ENCODE peak calls at places on chromosomes 2 and 18, in five cellular contexts. One of them, this sample, is unnamed.

GRCh38 chr2:106536490-106536889 is 49.3 kb downstream of the CD8B2 start:
- DNase-seq in A549: no peak
- DNase-seq in fibroblast of lung: no peak
- DNase-seq in astrocyte of the spinal cord: no peak
- DNase-seq in kidney epithelial cell: no peak
- DNase-seq in this sample: no peak

GRCh38 chr2:130915595-130916437 is 79.1 kb downstream of the ARHGEF4 start:
- DNase-seq in astrocyte of the spinal cord: no peak
- DNase-seq in kidney epithelial cell: no peak
- DNase-seq in A549: no peak
- DNase-seq in fibroblast of lung: no peak
- DNase-seq in this sample: no peak

GRCh38 chr2:197152451-197153228 is 157.9 kb downstream of the ANKRD44 start:
- DNase-seq in astrocyte of the spinal cord: peak; percentile 55
- DNase-seq in A549: peak; percentile 19
- DNase-seq in fibroblast of lung: peak; percentile 67
- DNase-seq in kidney epithelial cell: no peak
- DNase-seq in this sample: no peak

GRCh38 chr2:152054593-152054992 is 44.3 kb downstream of the CACNB4 start:
- DNase-seq in A549: no peak
- DNase-seq in fibroblast of lung: peak; percentile 95
- DNase-seq in kidney epithelial cell: no peak
- DNase-seq in astrocyte of the spinal cord: peak; percentile 74
- DNase-seq in this sample: peak; percentile 36

GRCh38 chr18:36899289-36899688 is 70.4 kb downstream of the KIAA1328 start:
- DNase-seq in A549: peak; percentile 55
- DNase-seq in kidney epithelial cell: no peak
- DNase-seq in fibroblast of lung: no peak
- DNase-seq in astrocyte of the spinal cord: peak; percentile 9
- DNase-seq in this sample: no peak

GRCh38 chr18:52536039-52536438 is 196.0 kb downstream of the DCC start:
- DNase-seq in A549: no peak
- DNase-seq in astrocyte of the spinal cord: no peak
- DNase-seq in kidney epithelial cell: no peak
- DNase-seq in fibroblast of lung: no peak
- DNase-seq in this sample: no peak

GRCh38 chr2:241568738-241569137 is 10.2 kb downstream of the BOK start:
- DNase-seq in A549: no peak
- DNase-seq in fibroblast of lung: no peak
- DNase-seq in kidney epithelial cell: no peak
- DNase-seq in astrocyte of the spinal cord: no peak
- DNase-seq in this sample: no peak

GRCh38 chr18:42182728-42183700 is 228.0 kb downstream of the PIK3C3 start:
- DNase-seq in fibroblast of lung: peak; percentile 87
- DNase-seq in kidney epithelial cell: no peak
- DNase-seq in astrocyte of the spinal cord: peak; percentile 56
- DNase-seq in A549: no peak
- DNase-seq in this sample: no peak

GRCh38 chr2:141601511-141602152 is 529.2 kb downstream of the LRP1B start:
- DNase-seq in fibroblast of lung: no peak
- DNase-seq in A549: no peak
- DNase-seq in kidney epithelial cell: no peak
- DNase-seq in astrocyte of the spinal cord: no peak
- DNase-seq in this sample: no peak

GRCh38 chr2:71609441-71609840 is 156.1 kb downstream of the DYSF start:
- DNase-seq in A549: no peak
- DNase-seq in kidney epithelial cell: no peak
- DNase-seq in astrocyte of the spinal cord: no peak
- DNase-seq in fibroblast of lung: peak; percentile 51
- DNase-seq in this sample: no peak

GRCh38 chr2:235496239-235496621 is 2.4 kb downstream of the AGAP1 start:
- DNase-seq in astrocyte of the spinal cord: no peak
- DNase-seq in fibroblast of lung: peak; percentile 42
- DNase-seq in A549: peak; percentile 48
- DNase-seq in kidney epithelial cell: no peak
- DNase-seq in this sample: peak; percentile 25

GRCh38 chr2:84395819-84396218 is 63.3 kb downstream of the SUCLG1 start:
- DNase-seq in A549: no peak
- DNase-seq in astrocyte of the spinal cord: peak; percentile 32
- DNase-seq in fibroblast of lung: peak; percentile 76
- DNase-seq in kidney epithelial cell: no peak
- DNase-seq in this sample: no peak

GRCh38 chr2:31945572-31945935 is 65.3 kb downstream of the MEMO1 start:
- DNase-seq in astrocyte of the spinal cord: no peak
- DNase-seq in kidney epithelial cell: no peak
- DNase-seq in fibroblast of lung: peak; percentile 51
- DNase-seq in A549: no peak
- DNase-seq in this sample: no peak

GRCh38 chr2:48540237-48540935 is 10.4 kb downstream of the STON1 start:
- DNase-seq in astrocyte of the spinal cord: no peak
- DNase-seq in fibroblast of lung: no peak
- DNase-seq in A549: no peak
- DNase-seq in kidney epithelial cell: no peak
- DNase-seq in this sample: no peak

GRCh38 chr2:145623136-145623535 is 1103.2 kb upstream of the ZEB2 start:
- DNase-seq in A549: no peak
- DNase-seq in kidney epithelial cell: peak; percentile 16
- DNase-seq in fibroblast of lung: peak; percentile 91
- DNase-seq in astrocyte of the spinal cord: peak; percentile 86
- DNase-seq in this sample: no peak

GRCh38 chr2:155256803-155257202 is 558.3 kb downstream of the KCNJ3 start:
- DNase-seq in fibroblast of lung: no peak
- DNase-seq in astrocyte of the spinal cord: no peak
- DNase-seq in A549: peak; percentile 9
- DNase-seq in kidney epithelial cell: no peak
- DNase-seq in this sample: no peak

GRCh38 chr2:19607931-19608762 is 249.7 kb upstream of the OSR1 start:
- DNase-seq in fibroblast of lung: peak; percentile 90
- DNase-seq in astrocyte of the spinal cord: peak; percentile 89
- DNase-seq in kidney epithelial cell: peak; percentile 61
- DNase-seq in A549: peak; percentile 79
- DNase-seq in this sample: peak; percentile 44

GRCh38 chr2:113077921-113078320 is 10.2 kb downstream of the IL1F10 start:
- DNase-seq in A549: peak; percentile 18
- DNase-seq in fibroblast of lung: peak; percentile 45
- DNase-seq in astrocyte of the spinal cord: no peak
- DNase-seq in kidney epithelial cell: peak; percentile 23
- DNase-seq in this sample: peak; percentile 81

GRCh38 chr2:178241852-178242551 is 47.7 kb downstream of the OSBPL6 start:
- DNase-seq in kidney epithelial cell: peak; percentile 81
- DNase-seq in A549: peak; percentile 86
- DNase-seq in fibroblast of lung: peak; percentile 95
- DNase-seq in astrocyte of the spinal cord: peak; percentile 95
- DNase-seq in this sample: peak; percentile 77

GRCh38 chr2:66578067-66578852 is 143.3 kb downstream of the MEIS1 start:
- DNase-seq in A549: no peak
- DNase-seq in kidney epithelial cell: no peak
- DNase-seq in astrocyte of the spinal cord: peak; percentile 46
- DNase-seq in fibroblast of lung: no peak
- DNase-seq in this sample: no peak

GRCh38 chr18:63844254-63844653 is 43.3 kb upstream of the SERPINB2 start:
- DNase-seq in kidney epithelial cell: no peak
- DNase-seq in astrocyte of the spinal cord: peak; percentile 64
- DNase-seq in fibroblast of lung: peak; percentile 31
- DNase-seq in A549: peak; percentile 43
- DNase-seq in this sample: peak; percentile 26
- TF ChIP-seq CTCF in kidney epithelial cell: peak; percentile 46
- TF ChIP-seq CTCF in astrocyte of the spinal cord: peak; percentile 50
- TF ChIP-seq CTCF in fibroblast of lung: peak; percentile 43
- TF ChIP-seq CTCF in A549: peak; percentile 43
- TF ChIP-seq CTCF in this sample: peak; percentile 62

DNA sequence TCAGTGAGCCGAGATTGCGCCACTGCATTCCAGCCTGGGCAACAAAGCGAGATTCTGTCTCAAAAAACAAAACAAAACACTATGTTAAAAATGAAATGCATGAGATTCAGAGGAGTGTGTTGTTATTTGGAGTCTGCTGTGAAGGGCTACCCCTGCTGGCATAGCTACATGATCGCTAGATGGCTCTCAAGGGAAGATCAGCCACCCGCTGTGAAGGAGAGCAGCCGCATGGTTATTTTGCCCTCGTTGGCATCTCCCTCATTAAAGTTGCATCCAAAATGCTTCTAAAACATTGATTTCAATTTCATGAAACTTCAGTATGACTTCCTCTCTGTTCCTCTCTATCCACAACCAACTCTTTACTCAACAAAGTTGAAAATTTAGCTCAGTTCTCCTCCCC is 54.8 kb upstream of the NDUFV2 start:
- DNase-seq in fibroblast of lung: no peak
- DNase-seq in astrocyte of the spinal cord: no peak
- DNase-seq in A549: no peak
- DNase-seq in kidney epithelial cell: no peak
- DNase-seq in this sample: no peak
- TF ChIP-seq CTCF in fibroblast of lung: no peak
- TF ChIP-seq CTCF in astrocyte of the spinal cord: no peak
- TF ChIP-seq CTCF in A549: no peak
- TF ChIP-seq CTCF in kidney epithelial cell: no peak
- TF ChIP-seq CTCF in this sample: no peak

GRCh38 chr2:38933653-38934052 is 44.0 kb downstream of the ARHGEF33 start:
- DNase-seq in kidney epithelial cell: no peak
- DNase-seq in A549: no peak
- DNase-seq in astrocyte of the spinal cord: no peak
- DNase-seq in fibroblast of lung: peak; percentile 23
- DNase-seq in this sample: no peak

GRCh38 chr2:38932586-38932985 is 42.9 kb downstream of the ARHGEF33 start:
- DNase-seq in astrocyte of the spinal cord: no peak
- DNase-seq in A549: no peak
- DNase-seq in fibroblast of lung: no peak
- DNase-seq in kidney epithelial cell: no peak
- DNase-seq in this sample: no peak

GRCh38 chr2:38934742-38935141 is 45.1 kb downstream of the ARHGEF33 start:
- DNase-seq in fibroblast of lung: no peak
- DNase-seq in astrocyte of the spinal cord: no peak
- DNase-seq in kidney epithelial cell: no peak
- DNase-seq in A549: no peak
- DNase-seq in this sample: no peak

GRCh38 chr2:38930600-38930999 is 40.9 kb downstream of the ARHGEF33 start:
- DNase-seq in astrocyte of the spinal cord: no peak
- DNase-seq in fibroblast of lung: no peak
- DNase-seq in kidney epithelial cell: no peak
- DNase-seq in A549: no peak
- DNase-seq in this sample: no peak

GRCh38 chr2:38935568-38936172 is 46.0 kb downstream of the ARHGEF33 start:
- DNase-seq in astrocyte of the spinal cord: peak; percentile 49
- DNase-seq in kidney epithelial cell: no peak
- DNase-seq in A549: no peak
- DNase-seq in fibroblast of lung: peak; percentile 84
- DNase-seq in this sample: no peak
- TF ChIP-seq CTCF in astrocyte of the spinal cord: no peak
- TF ChIP-seq CTCF in kidney epithelial cell: no peak
- TF ChIP-seq CTCF in A549: no peak
- TF ChIP-seq CTCF in fibroblast of lung: no peak
- TF ChIP-seq CTCF in this sample: no peak

DNA sequence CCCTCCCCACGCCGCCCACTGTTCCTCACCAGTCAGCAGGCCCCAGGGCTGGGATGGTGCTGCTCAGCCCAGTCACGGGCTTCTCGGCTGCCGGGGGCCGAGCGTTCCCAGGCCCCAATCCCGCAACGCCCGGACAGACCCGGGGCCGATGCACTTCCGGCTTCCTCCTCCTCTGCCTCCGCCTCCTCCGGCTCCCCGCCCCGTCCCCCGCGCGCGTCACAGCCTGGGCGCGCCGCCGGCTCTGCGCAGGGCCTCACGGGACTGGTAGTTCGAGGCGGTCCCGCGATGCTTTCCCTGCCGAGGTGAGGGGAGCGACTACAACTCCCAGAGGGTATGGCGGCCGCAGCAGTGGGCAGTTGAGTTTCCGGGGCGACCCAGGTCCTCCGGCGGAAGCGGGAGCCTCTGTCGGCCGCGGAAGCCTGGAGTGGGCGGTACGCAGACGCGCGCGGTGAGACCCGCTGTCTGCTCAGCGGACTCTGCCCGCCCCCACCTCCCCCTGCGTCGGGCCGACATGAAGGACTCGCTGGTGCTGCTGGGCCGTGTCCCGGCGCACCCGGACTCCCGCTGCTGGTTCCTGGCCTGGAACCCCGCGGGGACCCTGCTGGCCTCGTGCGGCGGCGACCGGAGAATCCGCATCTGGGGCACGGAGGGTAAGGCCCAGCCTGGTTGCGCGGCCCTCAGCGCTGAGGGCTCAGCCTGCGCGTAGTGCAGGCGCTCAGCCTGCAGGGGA is at the start of the genes CIAO1 and TMEM127:
- DNase-seq in astrocyte of the spinal cord: peak; percentile 98
- DNase-seq in A549: peak; percentile 98
- DNase-seq in fibroblast of lung: peak; percentile 98
- DNase-seq in kidney epithelial cell: peak; percentile 85
- DNase-seq in this sample: peak; percentile 95
- TF ChIP-seq CTCF in astrocyte of the spinal cord: peak; percentile 41
- TF ChIP-seq CTCF in A549: no peak
- TF ChIP-seq CTCF in fibroblast of lung: no peak
- TF ChIP-seq CTCF in kidney epithelial cell: peak; percentile 46
- TF ChIP-seq CTCF in this sample: peak; percentile 39

DNA sequence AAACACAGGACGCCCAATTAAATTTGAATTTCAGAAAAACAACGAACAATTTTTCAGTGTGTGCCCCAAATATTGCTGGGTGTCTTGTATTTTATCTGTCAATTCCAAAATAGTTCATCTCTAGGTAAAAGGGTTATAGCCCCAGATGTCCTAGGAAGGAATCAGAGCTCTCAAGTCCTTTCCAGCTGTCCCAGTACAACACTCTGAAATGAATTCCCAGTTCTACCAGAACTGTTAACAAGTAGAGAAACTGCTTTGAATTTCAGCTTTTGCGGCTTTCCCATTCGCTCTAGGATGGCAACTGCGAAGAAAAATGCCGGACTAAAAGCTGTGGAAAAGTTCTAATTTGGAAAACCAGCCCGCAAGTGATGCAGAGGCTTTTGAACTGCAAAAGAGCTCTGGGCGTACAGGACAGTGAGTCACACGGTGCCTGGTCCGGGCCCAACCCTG is 497 bp upstream of the GIGYF2 start:
- DNase-seq in astrocyte of the spinal cord: no peak
- DNase-seq in fibroblast of lung: no peak
- DNase-seq in A549: no peak
- DNase-seq in kidney epithelial cell: no peak
- DNase-seq in this sample: no peak
- TF ChIP-seq CTCF in astrocyte of the spinal cord: no peak
- TF ChIP-seq CTCF in fibroblast of lung: no peak
- TF ChIP-seq CTCF in A549: no peak
- TF ChIP-seq CTCF in kidney epithelial cell: no peak
- TF ChIP-seq CTCF in this sample: no peak

GRCh38 chr2:30807249-30807648 is at the start of gene CAPN13:
- DNase-seq in astrocyte of the spinal cord: no peak
- DNase-seq in kidney epithelial cell: peak; percentile 12
- DNase-seq in A549: no peak
- DNase-seq in fibroblast of lung: no peak
- DNase-seq in this sample: peak; percentile 7
- TF ChIP-seq CTCF in astrocyte of the spinal cord: no peak
- TF ChIP-seq CTCF in kidney epithelial cell: peak; percentile 2
- TF ChIP-seq CTCF in A549: no peak
- TF ChIP-seq CTCF in fibroblast of lung: no peak
- TF ChIP-seq CTCF in this sample: no peak